ENCODE peak calls at places on chromosomes 2 and 18, in five cellular contexts. One of them, this sample, is unnamed.

GRCh38 chr18:24187049-24187448 is 48.2 kb downstream of the CABYR start:
- DNase-seq in T-helper 2 cell: no peak
- DNase-seq in activated CD4-positive, alpha-beta T cell treated with anti-CD3 and anti-CD28 coated beads, Interleukin-2, amount 50 U/mL, for 48 hours: no peak
- DNase-seq in GM04504: no peak
- DNase-seq in right cardiac atrium: no peak
- DNase-seq in this sample: no peak

GRCh38 chr2:33810046-33810835 is 211.1 kb upstream of the FAM98A start:
- DNase-seq in right cardiac atrium: no peak
- DNase-seq in T-helper 2 cell: no peak
- DNase-seq in GM04504: no peak
- DNase-seq in activated CD4-positive, alpha-beta T cell treated with anti-CD3 and anti-CD28 coated beads, Interleukin-2, amount 50 U/mL, for 48 hours: no peak
- DNase-seq in this sample: no peak

GRCh38 chr2:130332271-130333073 is 10.2 kb upstream of the IMP4 start:
- DNase-seq in right cardiac atrium: peak; percentile 91
- DNase-seq in GM04504: peak; percentile 64
- DNase-seq in T-helper 2 cell: peak; percentile 52
- DNase-seq in activated CD4-positive, alpha-beta T cell treated with anti-CD3 and anti-CD28 coated beads, Interleukin-2, amount 50 U/mL, for 48 hours: peak; percentile 82
- DNase-seq in this sample: peak; percentile 12

GRCh38 chr2:225041210-225041870 is 928 bp downstream of the DOCK10 start:
- DNase-seq in GM04504: no peak
- DNase-seq in activated CD4-positive, alpha-beta T cell treated with anti-CD3 and anti-CD28 coated beads, Interleukin-2, amount 50 U/mL, for 48 hours: peak; percentile 76
- DNase-seq in right cardiac atrium: peak; percentile 57
- DNase-seq in T-helper 2 cell: peak; percentile 47
- DNase-seq in this sample: no peak

GRCh38 chr2:12317853-12318426 is 398.8 kb upstream of the TRIB2 start:
- DNase-seq in T-helper 2 cell: no peak
- DNase-seq in activated CD4-positive, alpha-beta T cell treated with anti-CD3 and anti-CD28 coated beads, Interleukin-2, amount 50 U/mL, for 48 hours: no peak
- DNase-seq in GM04504: peak; percentile 81
- DNase-seq in right cardiac atrium: no peak
- DNase-seq in this sample: no peak

GRCh38 chr2:187034434-187034833 is 185.5 kb upstream of the ZSWIM2 start:
- DNase-seq in right cardiac atrium: no peak
- DNase-seq in GM04504: no peak
- DNase-seq in activated CD4-positive, alpha-beta T cell treated with anti-CD3 and anti-CD28 coated beads, Interleukin-2, amount 50 U/mL, for 48 hours: no peak
- DNase-seq in T-helper 2 cell: no peak
- DNase-seq in this sample: no peak

GRCh38 chr2:18763338-18763737 is 174.0 kb upstream of the NT5C1B start:
- DNase-seq in right cardiac atrium: no peak
- DNase-seq in T-helper 2 cell: no peak
- DNase-seq in activated CD4-positive, alpha-beta T cell treated with anti-CD3 and anti-CD28 coated beads, Interleukin-2, amount 50 U/mL, for 48 hours: no peak
- DNase-seq in GM04504: no peak
- DNase-seq in this sample: no peak

GRCh38 chr2:33494155-33494779 is 17.8 kb downstream of the RASGRP3 start:
- DNase-seq in GM04504: no peak
- DNase-seq in T-helper 2 cell: no peak
- DNase-seq in activated CD4-positive, alpha-beta T cell treated with anti-CD3 and anti-CD28 coated beads, Interleukin-2, amount 50 U/mL, for 48 hours: no peak
- DNase-seq in right cardiac atrium: no peak
- DNase-seq in this sample: no peak

GRCh38 chr18:76358774-76359173 is 136.3 kb downstream of the ZNF516 start:
- DNase-seq in right cardiac atrium: no peak
- DNase-seq in activated CD4-positive, alpha-beta T cell treated with anti-CD3 and anti-CD28 coated beads, Interleukin-2, amount 50 U/mL, for 48 hours: no peak
- DNase-seq in T-helper 2 cell: no peak
- DNase-seq in GM04504: no peak
- DNase-seq in this sample: no peak

GRCh38 chr2:215948051-215948450 is 65.3 kb downstream of the MREG start:
- DNase-seq in activated CD4-positive, alpha-beta T cell treated with anti-CD3 and anti-CD28 coated beads, Interleukin-2, amount 50 U/mL, for 48 hours: no peak
- DNase-seq in GM04504: no peak
- DNase-seq in right cardiac atrium: no peak
- DNase-seq in T-helper 2 cell: no peak
- DNase-seq in this sample: no peak

GRCh38 chr2:218879881-218880748 is 537 bp upstream of the WNT10A start:
- DNase-seq in GM04504: no peak
- DNase-seq in T-helper 2 cell: peak; percentile 87
- DNase-seq in activated CD4-positive, alpha-beta T cell treated with anti-CD3 and anti-CD28 coated beads, Interleukin-2, amount 50 U/mL, for 48 hours: peak; percentile 76
- DNase-seq in right cardiac atrium: peak; percentile 78
- DNase-seq in this sample: no peak

GRCh38 chr2:207937818-207938217 is 87.5 kb downstream of the PLEKHM3 start:
- DNase-seq in GM04504: no peak
- DNase-seq in T-helper 2 cell: no peak
- DNase-seq in activated CD4-positive, alpha-beta T cell treated with anti-CD3 and anti-CD28 coated beads, Interleukin-2, amount 50 U/mL, for 48 hours: no peak
- DNase-seq in right cardiac atrium: no peak
- DNase-seq in this sample: no peak

GRCh38 chr2:200843993-200844948 is 20.2 kb downstream of the CLK1 start:
- DNase-seq in GM04504: no peak
- DNase-seq in activated CD4-positive, alpha-beta T cell treated with anti-CD3 and anti-CD28 coated beads, Interleukin-2, amount 50 U/mL, for 48 hours: no peak
- DNase-seq in right cardiac atrium: no peak
- DNase-seq in T-helper 2 cell: no peak
- DNase-seq in this sample: no peak

GRCh38 chr2:112880081-112880531 is 30.9 kb upstream of the IL37 start:
- DNase-seq in right cardiac atrium: no peak
- DNase-seq in activated CD4-positive, alpha-beta T cell treated with anti-CD3 and anti-CD28 coated beads, Interleukin-2, amount 50 U/mL, for 48 hours: no peak
- DNase-seq in GM04504: peak; percentile 41
- DNase-seq in T-helper 2 cell: no peak
- DNase-seq in this sample: no peak

GRCh38 chr2:102505290-102505689 is 32.3 kb downstream of the SLC9A4 start:
- DNase-seq in T-helper 2 cell: no peak
- DNase-seq in activated CD4-positive, alpha-beta T cell treated with anti-CD3 and anti-CD28 coated beads, Interleukin-2, amount 50 U/mL, for 48 hours: no peak
- DNase-seq in right cardiac atrium: no peak
- DNase-seq in GM04504: no peak
- DNase-seq in this sample: no peak

GRCh38 chr2:29272311-29272710 is 157.1 kb downstream of the CLIP4 start:
- DNase-seq in GM04504: no peak
- DNase-seq in activated CD4-positive, alpha-beta T cell treated with anti-CD3 and anti-CD28 coated beads, Interleukin-2, amount 50 U/mL, for 48 hours: no peak
- DNase-seq in right cardiac atrium: no peak
- DNase-seq in T-helper 2 cell: no peak
- DNase-seq in this sample: no peak

GRCh38 chr18:13791181-13791580 is 32.8 kb upstream of the MC5R start:
- DNase-seq in T-helper 2 cell: no peak
- DNase-seq in right cardiac atrium: no peak
- DNase-seq in GM04504: no peak
- DNase-seq in activated CD4-positive, alpha-beta T cell treated with anti-CD3 and anti-CD28 coated beads, Interleukin-2, amount 50 U/mL, for 48 hours: no peak
- DNase-seq in this sample: no peak

GRCh38 chr2:70837980-70838379 is 2.4 kb upstream of the CD207 start:
- DNase-seq in T-helper 2 cell: no peak
- DNase-seq in right cardiac atrium: peak; percentile 14
- DNase-seq in activated CD4-positive, alpha-beta T cell treated with anti-CD3 and anti-CD28 coated beads, Interleukin-2, amount 50 U/mL, for 48 hours: no peak
- DNase-seq in GM04504: no peak
- DNase-seq in this sample: no peak

GRCh38 chr2:219171231-219171651 is 1.4 kb upstream of the SLC23A3 start:
- DNase-seq in T-helper 2 cell: no peak
- DNase-seq in GM04504: peak; percentile 87
- DNase-seq in activated CD4-positive, alpha-beta T cell treated with anti-CD3 and anti-CD28 coated beads, Interleukin-2, amount 50 U/mL, for 48 hours: peak; percentile 36
- DNase-seq in right cardiac atrium: no peak
- DNase-seq in this sample: no peak

GRCh38 chr18:10454800-10455550 is 540 bp downstream of the APCDD1 start:
- DNase-seq in T-helper 2 cell: no peak
- DNase-seq in activated CD4-positive, alpha-beta T cell treated with anti-CD3 and anti-CD28 coated beads, Interleukin-2, amount 50 U/mL, for 48 hours: no peak
- DNase-seq in right cardiac atrium: peak; percentile 72
- DNase-seq in GM04504: no peak
- DNase-seq in this sample: no peak

GRCh38 chr18:46414863-46415262 is 242.2 kb downstream of the LOXHD1 start:
- DNase-seq in activated CD4-positive, alpha-beta T cell treated with anti-CD3 and anti-CD28 coated beads, Interleukin-2, amount 50 U/mL, for 48 hours: no peak
- DNase-seq in GM04504: no peak
- DNase-seq in T-helper 2 cell: no peak
- DNase-seq in right cardiac atrium: no peak
- DNase-seq in this sample: no peak

GRCh38 chr18:1541478-1541877 is 636.8 kb downstream of the ADCYAP1 start:
- DNase-seq in right cardiac atrium: no peak
- DNase-seq in T-helper 2 cell: no peak
- DNase-seq in activated CD4-positive, alpha-beta T cell treated with anti-CD3 and anti-CD28 coated beads, Interleukin-2, amount 50 U/mL, for 48 hours: no peak
- DNase-seq in GM04504: no peak
- DNase-seq in this sample: no peak

GRCh38 chr18:45792551-45793294 is 32.8 kb upstream of the SIGLEC15 start:
- DNase-seq in right cardiac atrium: no peak
- DNase-seq in GM04504: no peak
- DNase-seq in T-helper 2 cell: no peak
- DNase-seq in activated CD4-positive, alpha-beta T cell treated with anti-CD3 and anti-CD28 coated beads, Interleukin-2, amount 50 U/mL, for 48 hours: no peak
- DNase-seq in this sample: no peak

GRCh38 chr2:201482543-201482942 is 31.0 kb downstream of the STRADB start:
- DNase-seq in right cardiac atrium: no peak
- DNase-seq in GM04504: no peak
- DNase-seq in activated CD4-positive, alpha-beta T cell treated with anti-CD3 and anti-CD28 coated beads, Interleukin-2, amount 50 U/mL, for 48 hours: no peak
- DNase-seq in T-helper 2 cell: no peak
- DNase-seq in this sample: no peak

GRCh38 chr2:229980440-229981184 is 58.3 kb downstream of the FBXO36 start:
- DNase-seq in activated CD4-positive, alpha-beta T cell treated with anti-CD3 and anti-CD28 coated beads, Interleukin-2, amount 50 U/mL, for 48 hours: peak; percentile 32
- DNase-seq in GM04504: no peak
- DNase-seq in T-helper 2 cell: no peak
- DNase-seq in right cardiac atrium: peak; percentile 84
- DNase-seq in this sample: peak; percentile 71

GRCh38 chr18:49447810-49448745 is 12.4 kb downstream of the DYM start:
- DNase-seq in activated CD4-positive, alpha-beta T cell treated with anti-CD3 and anti-CD28 coated beads, Interleukin-2, amount 50 U/mL, for 48 hours: peak; percentile 43
- DNase-seq in GM04504: no peak
- DNase-seq in right cardiac atrium: no peak
- DNase-seq in T-helper 2 cell: peak; percentile 18
- DNase-seq in this sample: no peak

GRCh38 chr2:34096552-34097171 is 497.6 kb upstream of the FAM98A start:
- DNase-seq in T-helper 2 cell: peak; percentile 7
- DNase-seq in GM04504: peak; percentile 13
- DNase-seq in right cardiac atrium: no peak
- DNase-seq in activated CD4-positive, alpha-beta T cell treated with anti-CD3 and anti-CD28 coated beads, Interleukin-2, amount 50 U/mL, for 48 hours: peak; percentile 46
- DNase-seq in this sample: peak; percentile 9

GRCh38 chr2:17416891-17417391 is 101.3 kb downstream of the RAD51AP2 start:
- DNase-seq in T-helper 2 cell: no peak
- DNase-seq in GM04504: peak; percentile 57
- DNase-seq in activated CD4-positive, alpha-beta T cell treated with anti-CD3 and anti-CD28 coated beads, Interleukin-2, amount 50 U/mL, for 48 hours: no peak
- DNase-seq in right cardiac atrium: no peak
- DNase-seq in this sample: no peak

GRCh38 chr2:65075605-65076344 is 19.6 kb downstream of the CEP68 start:
- DNase-seq in activated CD4-positive, alpha-beta T cell treated with anti-CD3 and anti-CD28 coated beads, Interleukin-2, amount 50 U/mL, for 48 hours: no peak
- DNase-seq in GM04504: no peak
- DNase-seq in right cardiac atrium: peak; percentile 74
- DNase-seq in T-helper 2 cell: no peak
- DNase-seq in this sample: no peak

GRCh38 chr2:60880633-60880987 is 764 bp upstream of the REL start:
- DNase-seq in right cardiac atrium: no peak
- DNase-seq in activated CD4-positive, alpha-beta T cell treated with anti-CD3 and anti-CD28 coated beads, Interleukin-2, amount 50 U/mL, for 48 hours: no peak
- DNase-seq in T-helper 2 cell: no peak
- DNase-seq in GM04504: no peak
- DNase-seq in this sample: no peak

GRCh38 chr2:142883526-142883925 is 6.1 kb downstream of the KYNU start:
- DNase-seq in GM04504: no peak
- DNase-seq in activated CD4-positive, alpha-beta T cell treated with anti-CD3 and anti-CD28 coated beads, Interleukin-2, amount 50 U/mL, for 48 hours: no peak
- DNase-seq in T-helper 2 cell: no peak
- DNase-seq in right cardiac atrium: no peak
- DNase-seq in this sample: no peak

GRCh38 chr2:231568098-231568784 is 24.4 kb upstream of the TEX44 start:
- DNase-seq in GM04504: no peak
- DNase-seq in right cardiac atrium: no peak
- DNase-seq in T-helper 2 cell: no peak
- DNase-seq in activated CD4-positive, alpha-beta T cell treated with anti-CD3 and anti-CD28 coated beads, Interleukin-2, amount 50 U/mL, for 48 hours: no peak
- DNase-seq in this sample: no peak

GRCh38 chr2:231452799-231453508 is 11.3 kb downstream of the NCL start:
- DNase-seq in right cardiac atrium: no peak
- DNase-seq in activated CD4-positive, alpha-beta T cell treated with anti-CD3 and anti-CD28 coated beads, Interleukin-2, amount 50 U/mL, for 48 hours: peak; percentile 32
- DNase-seq in GM04504: no peak
- DNase-seq in T-helper 2 cell: no peak
- DNase-seq in this sample: peak; percentile 69

GRCh38 chr18:48009116-48009825 is 78.8 kb upstream of the SMAD2 start:
- DNase-seq in GM04504: no peak
- DNase-seq in right cardiac atrium: no peak
- DNase-seq in activated CD4-positive, alpha-beta T cell treated with anti-CD3 and anti-CD28 coated beads, Interleukin-2, amount 50 U/mL, for 48 hours: no peak
- DNase-seq in T-helper 2 cell: no peak
- DNase-seq in this sample: no peak

GRCh38 chr2:33267745-33268144 is 208.7 kb upstream of the RASGRP3 start:
- DNase-seq in activated CD4-positive, alpha-beta T cell treated with anti-CD3 and anti-CD28 coated beads, Interleukin-2, amount 50 U/mL, for 48 hours: no peak
- DNase-seq in right cardiac atrium: no peak
- DNase-seq in GM04504: peak; percentile 24
- DNase-seq in T-helper 2 cell: no peak
- DNase-seq in this sample: no peak

GRCh38 chr2:181937473-181937872 is 45.9 kb downstream of the ITPRID2 start:
- DNase-seq in activated CD4-positive, alpha-beta T cell treated with anti-CD3 and anti-CD28 coated beads, Interleukin-2, amount 50 U/mL, for 48 hours: no peak
- DNase-seq in T-helper 2 cell: no peak
- DNase-seq in right cardiac atrium: no peak
- DNase-seq in GM04504: no peak
- DNase-seq in this sample: no peak

GRCh38 chr2:241867776-241868420 is 1.6 kb upstream of the RTP5 start:
- DNase-seq in T-helper 2 cell: no peak
- DNase-seq in GM04504: no peak
- DNase-seq in activated CD4-positive, alpha-beta T cell treated with anti-CD3 and anti-CD28 coated beads, Interleukin-2, amount 50 U/mL, for 48 hours: peak; percentile 57
- DNase-seq in right cardiac atrium: peak; percentile 56
- DNase-seq in this sample: no peak

GRCh38 chr2:79855264-79856006 is 342.6 kb downstream of the CTNNA2 start:
- DNase-seq in T-helper 2 cell: no peak
- DNase-seq in activated CD4-positive, alpha-beta T cell treated with anti-CD3 and anti-CD28 coated beads, Interleukin-2, amount 50 U/mL, for 48 hours: no peak
- DNase-seq in GM04504: no peak
- DNase-seq in right cardiac atrium: no peak
- DNase-seq in this sample: no peak

GRCh38 chr2:75608684-75609333 is 37.8 kb upstream of the MRPL19 start:
- DNase-seq in activated CD4-positive, alpha-beta T cell treated with anti-CD3 and anti-CD28 coated beads, Interleukin-2, amount 50 U/mL, for 48 hours: peak; percentile 57
- DNase-seq in right cardiac atrium: peak; percentile 75
- DNase-seq in GM04504: no peak
- DNase-seq in T-helper 2 cell: peak; percentile 28
- DNase-seq in this sample: no peak